ENCODE peak calls at places on chromosomes 4 and X, in four cellular contexts. D, M, S and U are unnamed samples.

GRCh38 chrX:79080131-79080530 is 64.4 kb upstream of the GPR174 start:
- DNase-seq in S (no peak), M (no peak), D (no peak), U (no peak)

GRCh38 chr4:126757219-126757618 is 875.5 kb upstream of the INTU start:
- DNase-seq in D (no peak), S (no peak), M (no peak), U (no peak)

GRCh38 chr4:75512336-75513211 is 1.6 kb downstream of the RCHY1 start:
- DNase-seq in D (peak), S (peak), M (peak), U (no peak)

GRCh38 chr4:61298178-61298740 is 98.1 kb downstream of the ADGRL3 start:
- DNase-seq in M (no peak), S (no peak), D (no peak), U (no peak)

GRCh38 chr4:2757426-2757825 is 1.3 kb upstream of the TNIP2 start:
- DNase-seq in M (no peak), S (no peak), D (no peak), U (no peak)

GRCh38 chrX:44871114-44871645 is 1.8 kb upstream of the KDM6A start:
- DNase-seq in M (no peak), D (no peak), S (no peak), U (no peak)

GRCh38 chrX:139762400-139763183 is 54.6 kb upstream of the MCF2 start:
- DNase-seq in S (no peak), D (no peak), M (no peak), U (no peak)

GRCh38 chrX:52277666-52278065 is 91.2 kb upstream of the XAGE2 start:
- DNase-seq in M (no peak), D (no peak), S (no peak), U (no peak)

GRCh38 chr4:113537183-113537977 is 224.2 kb downstream of the CAMK2D start:
- DNase-seq in M (no peak), D (no peak), S (no peak), U (no peak)

GRCh38 chrX:13092455-13092941 is 48.1 kb upstream of the FAM9C start:
- DNase-seq in M (no peak), D (no peak), S (peak), U (no peak)

GRCh38 chr4:189870835-189871234 is 69.8 kb upstream of the FRG1 start:
- DNase-seq in D (no peak), S (no peak), M (no peak), U (no peak)

GRCh38 chr4:183449193-183449888 is 4.9 kb downstream of the CDKN2AIP start:
- DNase-seq in M (no peak), D (no peak), S (no peak), U (no peak)
- TF ChIP-seq ATF3 in M (no peak), D (no peak), S (no peak), U (no peak)

GRCh38 chr4:71635094-71635493 is 148.8 kb downstream of the GC start:
- DNase-seq in S (no peak), D (no peak), M (no peak), U (no peak)
- TF ChIP-seq ESRRA in S (no peak), D (no peak), M (no peak), U (no peak)

DNA sequence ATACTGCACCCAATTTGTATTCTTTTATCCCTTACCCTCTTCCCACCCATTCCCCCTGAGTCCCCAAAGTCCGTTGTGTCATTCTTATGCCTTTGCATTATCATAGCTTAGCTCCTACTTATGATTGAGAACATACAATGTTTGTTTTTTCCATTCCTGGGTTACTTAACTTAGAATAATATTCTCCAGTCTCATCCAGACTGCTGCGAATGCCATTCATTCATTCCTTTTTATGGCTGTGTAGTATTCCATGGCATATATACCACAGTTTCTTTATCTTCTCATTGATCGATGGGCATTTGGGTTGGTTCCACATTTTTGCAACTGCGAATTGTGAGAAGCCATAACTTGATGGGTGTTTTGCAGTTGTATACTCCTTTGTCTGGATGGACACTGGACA is 62.8 kb downstream of the FHIP1A start:
- DNase-seq in D (no peak), S (no peak), M (no peak), U (no peak)
- TF ChIP-seq CREB1 in D (no peak), S (no peak), M (no peak), U (no peak)

GRCh38 chrX:41333994-41334865 is at the start of gene DDX3X:
- DNase-seq in D (peak), S (peak), M (peak), U (peak)

GRCh38 chrX:41335590-41336331 is 1.8 kb downstream of the DDX3X start:
- DNase-seq in M (no peak), S (no peak), D (no peak), U (no peak)

GRCh38 chrX:41333744-41333993 is 293 bp upstream of the DDX3X start:
- DNase-seq in M (peak), S (peak), D (no peak), U (no peak)

GRCh38 chrX:41336447-41336846 is 2.5 kb downstream of the DDX3X start:
- DNase-seq in D (no peak), S (no peak), M (no peak), U (no peak)

DNA sequence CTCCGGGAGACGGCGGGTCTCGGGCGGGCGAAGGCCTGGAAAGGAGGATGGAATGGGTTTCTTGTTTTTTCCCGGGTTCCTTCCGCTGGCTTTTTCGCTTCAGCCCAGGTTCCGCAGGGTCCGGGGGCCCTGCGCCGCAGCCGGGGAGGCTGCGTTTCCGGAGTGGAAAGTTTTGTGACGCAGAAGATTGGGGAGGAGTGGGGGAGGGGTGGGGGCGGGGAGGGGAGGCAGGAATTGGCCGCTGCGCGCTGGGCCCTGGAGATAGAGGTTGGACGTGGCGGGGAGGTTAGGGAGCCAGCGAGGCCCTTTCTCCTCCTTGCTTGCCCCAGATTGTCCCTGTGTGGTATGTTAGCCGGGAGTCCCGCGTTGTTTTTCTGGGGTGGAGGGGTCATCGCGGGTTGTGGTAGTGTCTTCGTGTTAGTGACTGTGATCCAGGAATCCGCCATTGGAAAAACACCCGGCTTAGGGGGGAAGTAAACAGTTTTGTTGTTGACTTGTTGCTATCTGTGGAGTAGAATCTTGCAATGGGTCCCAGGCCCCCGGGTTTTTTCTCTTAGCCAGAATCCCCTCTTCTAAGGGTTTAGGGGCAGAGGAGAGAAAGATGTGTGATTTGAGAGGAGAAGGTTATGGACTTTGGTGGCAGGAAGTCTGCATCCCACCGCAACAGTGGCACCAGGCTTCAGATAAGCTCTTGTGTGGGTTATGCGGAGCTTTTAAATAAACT is 1.1 kb downstream of the DDX3X start:
- DNase-seq in M (no peak), D (peak), S (no peak), U (peak)
- TF ChIP-seq ATF3 in M (no peak), D (no peak), S (no peak), U (no peak)

DNA sequence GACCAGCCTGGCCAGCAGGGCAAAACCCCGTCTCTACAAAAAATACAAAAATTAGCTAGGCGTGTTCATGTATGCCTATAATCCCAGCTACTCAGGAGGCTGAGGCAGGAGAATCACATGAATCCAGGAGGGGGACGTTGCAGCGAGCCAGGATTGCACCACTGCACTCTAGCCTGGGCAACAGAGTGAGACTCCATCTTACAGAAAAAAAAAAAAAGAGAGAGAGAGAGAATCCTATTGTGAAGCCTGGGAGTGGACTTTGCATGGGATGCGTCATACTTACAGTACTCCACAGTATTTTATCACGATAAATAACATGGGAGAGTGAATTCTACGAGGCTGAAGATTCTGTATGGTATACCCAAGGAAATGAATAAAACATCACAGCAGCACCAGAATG is 139.6 kb downstream of the AASDH start:
- DNase-seq in M (peak), D (no peak), S (no peak), U (no peak)
- TF ChIP-seq ESRRA in M (no peak), D (no peak), S (no peak), U (no peak)

GRCh38 chrX:90617710-90618325 is 696.1 kb downstream of the TGIF2LX start:
- DNase-seq in M (no peak), D (no peak), S (no peak), U (no peak)
- TF ChIP-seq CREB1 in M (no peak), D (no peak), S (no peak), U (no peak)

GRCh38 chr4:149823770-149824221 is 8.2 kb upstream of the IQCM start:
- DNase-seq in D (no peak), M (no peak), S (no peak), U (no peak)
- TF ChIP-seq ATF3 in D (no peak), M (no peak), S (no peak), U (no peak)